ENCODE peak calls at places on chromosomes 3 and 15, in six cellular contexts. O, H, G, C, Y and W are unnamed samples.

GRCh38 chr15:64288999-64289398 is 67.0 kb downstream of the CSNK1G1 start:
- DNase-seq in O (no peak), H (no peak), G (no peak), C (no peak), Y (no peak), W (no peak)

GRCh38 chr15:35540885-35541284 is 5.1 kb downstream of the DPH6 start:
- DNase-seq in O (no peak), H (no peak), G (no peak), C (no peak), Y (no peak), W (no peak)

GRCh38 chr3:53068176-53068575 is 22.3 kb upstream of the SFMBT1 start:
- DNase-seq in O (no peak), H (no peak), G (no peak), C (no peak), Y (no peak), W (no peak)

GRCh38 chr15:57384024-57384423 is 7.7 kb downstream of the CGNL1 start:
- DNase-seq in O (no peak), H (no peak), G (no peak), C (no peak), Y (no peak), W (no peak)

GRCh38 chr3:41345788-41346187 is 146.5 kb downstream of the CTNNB1 start:
- DNase-seq in O (no peak), H (no peak), G (no peak), C (no peak), Y (no peak), W (no peak)

GRCh38 chr15:25863067-25863967 is at the start of gene ATP10A:
- DNase-seq in O (no peak), H (no peak), G (no peak), C (peak; percentile 60), Y (no peak), W (peak; percentile 27)

GRCh38 chr3:135706758-135707375 is 258.7 kb upstream of the PPP2R3A start:
- DNase-seq in O (no peak), H (no peak), G (no peak), C (no peak), Y (no peak), W (no peak)

GRCh38 chr15:34682673-34683072 is 72.1 kb downstream of the GJD2 start:
- DNase-seq in O (no peak), H (no peak), G (no peak), C (no peak), Y (no peak), W (no peak)

GRCh38 chr3:169841171-169841570 is 28.5 kb upstream of the LRRC34 start:
- DNase-seq in O (no peak), H (no peak), G (no peak), C (no peak), Y (no peak), W (no peak)

GRCh38 chr3:161560006-161560637 is 63.5 kb downstream of the OTOL1 start:
- DNase-seq in O (peak; percentile 28), H (peak; percentile 21), G (peak; percentile 78), C (peak; percentile 65), Y (no peak), W (peak; percentile 65)

GRCh38 chr3:124752051-124752450 is 21.8 kb downstream of the UMPS start:
- DNase-seq in O (no peak), H (no peak), G (no peak), C (no peak), Y (no peak), W (no peak)

GRCh38 chr15:95772982-95773381 is 557.5 kb upstream of the NR2F2 start:
- DNase-seq in O (no peak), H (no peak), G (no peak), C (no peak), Y (no peak), W (no peak)

GRCh38 chr15:76147906-76148553 is 88.2 kb downstream of the TMEM266 start:
- DNase-seq in O (peak; percentile 58), H (peak; percentile 73), G (peak; percentile 87), C (peak; percentile 88), Y (peak; percentile 48), W (peak; percentile 80)

GRCh38 chr3:66211779-66212178 is 9.0 kb upstream of the SLC25A26 start:
- DNase-seq in O (no peak), H (no peak), G (no peak), C (no peak), Y (no peak), W (no peak)

GRCh38 chr3:123949606-123950005 is 11.4 kb downstream of the CCDC14 start:
- DNase-seq in O (no peak), H (no peak), G (no peak), C (no peak), Y (no peak), W (no peak)

GRCh38 chr15:82048809-82049208 is 3.0 kb upstream of the MEX3B start:
- DNase-seq in O (no peak), H (no peak), G (no peak), C (no peak), Y (no peak), W (no peak)

GRCh38 chr3:146589899-146590508 is 15.1 kb downstream of the PLSCR5 start:
- DNase-seq in O (no peak), H (peak; percentile 29), G (peak; percentile 64), C (peak; percentile 12), Y (no peak), W (peak; percentile 21)

GRCh38 chr15:39756806-39757522 is 25.7 kb downstream of the FSIP1 start:
- DNase-seq in O (no peak), H (peak; percentile 48), G (peak; percentile 17), C (peak; percentile 23), Y (no peak), W (peak; percentile 8)

GRCh38 chr3:39362812-39363211 is 20.4 kb upstream of the SLC25A38 start:
- DNase-seq in O (no peak), H (no peak), G (no peak), C (no peak), Y (no peak), W (no peak)

GRCh38 chr3:124636863-124637296 is 93.4 kb upstream of the UMPS start:
- DNase-seq in O (no peak), H (peak; percentile 63), G (peak; percentile 31), C (no peak), Y (no peak), W (no peak)

GRCh38 chr3:194481103-194481502 is 5.7 kb downstream of the ATP13A3 start:
- DNase-seq in O (no peak), H (no peak), G (no peak), C (no peak), Y (no peak), W (no peak)

GRCh38 chr15:67479781-67480180 is 41.1 kb upstream of the C15orf61 start:
- DNase-seq in O (no peak), H (no peak), G (no peak), C (no peak), Y (no peak), W (no peak)

DNA sequence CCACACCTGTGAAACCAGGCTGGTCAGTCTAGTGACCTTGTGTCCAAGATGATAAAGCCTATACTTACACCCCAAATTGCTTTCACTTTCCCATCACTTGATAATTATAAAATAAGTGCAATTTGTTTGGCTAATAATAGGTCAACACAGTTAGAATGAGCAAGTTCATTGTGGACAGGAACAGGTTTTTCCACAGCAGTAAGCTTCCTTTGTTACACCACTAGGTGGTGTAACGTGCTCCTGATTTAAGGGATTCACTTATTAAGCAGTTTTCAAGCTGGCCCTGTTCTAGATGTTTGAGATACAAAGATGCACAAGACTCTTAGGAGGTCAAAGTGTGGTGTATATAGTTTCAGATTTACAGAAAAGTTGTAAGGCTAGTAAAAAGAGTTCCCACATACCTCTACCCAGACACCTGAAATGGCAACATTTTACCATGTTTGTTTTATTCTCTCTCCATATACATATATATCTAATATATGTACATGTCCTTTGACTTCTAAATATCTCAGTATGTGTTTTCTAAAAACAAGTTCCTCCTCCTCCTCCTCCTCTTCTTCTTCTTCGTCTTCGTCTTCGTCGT is 6.8 kb upstream of the MFSD1 start:
- DNase-seq in O (no peak), H (no peak), G (peak; percentile 45), C (no peak), Y (no peak), W (no peak)
- TF ChIP-seq CTCF in O (peak; percentile 70), H (peak; percentile 44), G (peak; percentile 79), C (peak; percentile 47), Y (peak; percentile 50), W (peak; percentile 72)

GRCh38 chr3:30964612-30965011 is 70.2 kb upstream of the GADL1 start:
- DNase-seq in O (no peak), H (no peak), G (no peak), C (no peak), Y (no peak), W (no peak)

GRCh38 chr3:30972449-30972848 is 78.0 kb upstream of the GADL1 start:
- DNase-seq in O (no peak), H (no peak), G (no peak), C (no peak), Y (no peak), W (no peak)

GRCh38 chr3:30966896-30967295 is 72.4 kb upstream of the GADL1 start:
- DNase-seq in O (no peak), H (no peak), G (no peak), C (no peak), Y (no peak), W (no peak)

GRCh38 chr3:30970183-30970582 is 75.7 kb upstream of the GADL1 start:
- DNase-seq in O (no peak), H (no peak), G (peak; percentile 9), C (no peak), Y (no peak), W (no peak)
- TF ChIP-seq CTCF in O (peak; percentile 26), H (no peak), G (no peak), C (no peak), Y (peak; percentile 21), W (no peak)

GRCh38 chr15:89356634-89357298 is 22.1 kb upstream of the POLG start:
- DNase-seq in O (no peak), H (no peak), G (peak; percentile 64), C (no peak), Y (no peak), W (no peak)
- TF ChIP-seq CTCF in O (peak; percentile 43), H (peak; percentile 17), G (peak; percentile 48), C (peak; percentile 33), Y (no peak), W (peak; percentile 34)

GRCh38 chr15:72786244-72786641 is 2.7 kb upstream of the ADPGK start:
- DNase-seq in O (no peak), H (no peak), G (no peak), C (no peak), Y (no peak), W (no peak)

GRCh38 chr15:72782993-72783562 is 480 bp downstream of the ADPGK start:
- DNase-seq in O (no peak), H (peak; percentile 52), G (no peak), C (no peak), Y (peak; percentile 8), W (no peak)

GRCh38 chr15:72785452-72786243 is 2.1 kb upstream of the ADPGK start:
- DNase-seq in O (no peak), H (no peak), G (no peak), C (no peak), Y (peak; percentile 9), W (no peak)

GRCh38 chr15:72783563-72784232 is at the start of gene ADPGK:
- DNase-seq in O (peak; percentile 91), H (peak; percentile 91), G (peak; percentile 97), C (peak; percentile 93), Y (peak; percentile 96), W (peak; percentile 95)

DNA sequence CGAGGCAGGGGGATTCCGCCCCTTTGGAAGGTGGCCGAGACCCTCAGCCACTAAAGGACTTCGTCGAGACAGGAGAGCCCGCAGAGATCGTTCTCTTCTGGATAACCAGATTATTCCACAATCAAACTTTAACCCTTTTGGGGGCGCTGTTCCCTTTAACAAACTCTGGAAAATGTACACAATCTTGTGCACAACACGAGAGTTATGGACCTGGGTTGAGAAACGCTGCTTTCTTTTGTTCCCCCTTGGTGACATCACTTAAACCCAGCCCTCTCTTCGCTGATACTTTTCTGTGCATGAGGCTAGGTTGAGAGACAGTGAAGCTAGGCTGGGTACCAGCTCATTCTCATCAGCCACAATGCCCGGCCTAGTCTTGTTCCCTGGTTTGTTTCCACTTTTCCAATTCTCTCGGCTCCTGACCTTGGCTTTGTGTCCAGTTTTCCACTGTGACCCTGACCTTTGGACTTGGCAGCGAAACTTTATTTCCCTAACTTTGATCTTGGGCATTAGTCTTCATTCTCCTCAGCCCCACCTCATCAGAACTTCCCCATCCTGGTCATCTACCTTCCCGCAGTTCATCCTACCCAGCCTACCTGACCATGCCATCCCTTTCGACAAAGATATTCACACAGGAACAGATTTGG is 797 bp upstream of the ADPGK start:
- DNase-seq in O (no peak), H (peak; percentile 80), G (peak; percentile 64), C (no peak), Y (no peak), W (peak; percentile 64)
- TF ChIP-seq CTCF in O (peak; percentile 50), H (peak; percentile 37), G (peak; percentile 45), C (peak; percentile 42), Y (peak; percentile 51), W (peak; percentile 83)